ENCODE peak calls at places on chromosomes 3 and 15, in four cellular contexts. V, B, H and P are unnamed samples.

GRCh38 chr15:78282324-78282723 is 17.1 kb downstream of the SKIC8 start:
- DNase-seq in V (no peak), B (no peak), H (no peak), P (no peak)

GRCh38 chr3:128282392-128283196 is 129.3 kb downstream of the EEFSEC start:
- DNase-seq in V (peak; percentile 54), B (no peak), H (no peak), P (no peak)

GRCh38 chr3:50167069-50167781 is 12.1 kb downstream of the SEMA3F start:
- DNase-seq in V (peak; percentile 33), B (no peak), H (no peak), P (no peak)

GRCh38 chr3:64235605-64236004 is 10.3 kb upstream of the PRICKLE2 start:
- DNase-seq in V (no peak), B (no peak), H (no peak), P (no peak)

GRCh38 chr3:159987291-159987711 is 1.3 kb upstream of the IL12A start:
- DNase-seq in V (no peak), B (no peak), H (no peak), P (no peak)

GRCh38 chr15:75149911-75150709 is 51.6 kb upstream of the C15orf39 start:
- DNase-seq in V (peak; percentile 52), B (no peak), H (no peak), P (no peak)

GRCh38 chr15:63818191-63818590 is 15.6 kb downstream of the HERC1 start:
- DNase-seq in V (peak; percentile 20), B (no peak), H (no peak), P (no peak)

GRCh38 chr3:123444023-123444422 is 4.9 kb downstream of the ADCY5 start:
- DNase-seq in V (no peak), B (no peak), H (no peak), P (no peak)

GRCh38 chr3:7787871-7788828 is 713.5 kb upstream of the LMCD1 start:
- DNase-seq in V (no peak), B (no peak), H (no peak), P (peak; percentile 80)

GRCh38 chr3:181717505-181717904 is 5.8 kb downstream of the SOX2 start:
- DNase-seq in V (no peak), B (no peak), H (no peak), P (no peak)

GRCh38 chr3:66438045-66438444 is 62.8 kb downstream of the LRIG1 start:
- DNase-seq in V (no peak), B (no peak), H (no peak), P (no peak)

GRCh38 chr15:52294881-52295420 is 653 bp downstream of the MYO5C start:
- DNase-seq in V (no peak), B (no peak), H (no peak), P (no peak)

GRCh38 chr3:48565591-48566400 is 2.2 kb upstream of the UCN2 start:
- DNase-seq in V (peak; percentile 73), B (no peak), H (no peak), P (no peak)

GRCh38 chr3:189273736-189274135 is 102.0 kb downstream of the TPRG1 start:
- DNase-seq in V (no peak), B (no peak), H (no peak), P (no peak)

GRCh38 chr3:119279844-119280243 is 14.3 kb upstream of the ARHGAP31 start:
- DNase-seq in V (no peak), B (no peak), H (no peak), P (no peak)

GRCh38 chr15:65421360-65422215 is 1.2 kb downstream of the IGDCC4 start:
- DNase-seq in V (peak; percentile 63), B (no peak), H (no peak), P (no peak)

GRCh38 chr15:76012021-76012551 is at the start of gene NRG4:
- DNase-seq in V (peak; percentile 29), B (no peak), H (no peak), P (no peak)

GRCh38 chr3:135944831-135945230 is 20.7 kb upstream of the PPP2R3A start:
- DNase-seq in V (no peak), B (no peak), H (no peak), P (no peak)